ENCODE peak calls at places on chromosomes 7 and 10, in four cellular contexts. L is AG04449, J is NCI-H1694, C is D341Med. K is an unnamed sample.

GRCh38 chr7:101542527-101543241 is 86.4 kb downstream of the MYL10 start:
- DNase-seq in L (no peak), J (peak; percentile 65), C (peak; percentile 78), K (peak; percentile 80)

GRCh38 chr10:46028584-46029570 is 1.5 kb downstream of the NCOA4 start:
- DNase-seq in L (no peak), J (peak; percentile 19), C (peak; percentile 50), K (peak; percentile 59)

GRCh38 chr7:131027287-131027773 is 293.3 kb upstream of the KLF14 start:
- DNase-seq in L (peak; percentile 72), J (peak; percentile 62), C (no peak), K (no peak)

GRCh38 chr10:63671317-63671937 is 150.2 kb downstream of the REEP3 start:
- DNase-seq in L (peak; percentile 42), J (no peak), C (no peak), K (peak; percentile 12)

GRCh38 chr10:132575320-132576201 is 38.0 kb downstream of the INPP5A start:
- DNase-seq in L (peak; percentile 57), J (no peak), C (no peak), K (no peak)

GRCh38 chr10:4267084-4267774 is 482.2 kb upstream of the KLF6 start:
- DNase-seq in L (no peak), J (no peak), C (no peak), K (no peak)

GRCh38 chr7:28858206-28858605 is 99.9 kb downstream of the TRIL start:
- DNase-seq in L (peak; percentile 59), J (no peak), C (no peak), K (no peak)

GRCh38 chr7:158067219-158067930 is 520.2 kb downstream of the PTPRN2 start:
- DNase-seq in L (no peak), J (no peak), C (no peak), K (no peak)

GRCh38 chr10:7590271-7590670 is 76.5 kb downstream of the ITIH5 start:
- DNase-seq in L (no peak), J (no peak), C (no peak), K (no peak)

GRCh38 chr10:22495396-22495795 is 150.1 kb downstream of the SPAG6 start:
- DNase-seq in L (no peak), J (no peak), C (no peak), K (no peak)

GRCh38 chr7:33700001-33700899 is 205.1 kb upstream of the BMPER start:
- DNase-seq in L (no peak), J (no peak), C (no peak), K (no peak)

GRCh38 chr7:82183633-82184032 is 259.9 kb downstream of the CACNA2D1 start:
- DNase-seq in L (no peak), J (no peak), C (no peak), K (no peak)

GRCh38 chr7:26618458-26618857 is 245.9 kb downstream of the SKAP2 start:
- DNase-seq in L (no peak), J (no peak), C (no peak), K (peak; percentile 69)

GRCh38 chr7:4725014-4725951 is 43.2 kb downstream of the FOXK1 start:
- DNase-seq in L (peak; percentile 28), J (no peak), C (no peak), K (no peak)

GRCh38 chr7:114825423-114825951 is 96.4 kb upstream of the MDFIC start:
- DNase-seq in L (no peak), J (no peak), C (no peak), K (peak; percentile 7)

GRCh38 chr10:329361-330099 is 194.3 kb downstream of the ZMYND11 start:
- DNase-seq in L (peak; percentile 79), J (peak; percentile 34), C (no peak), K (no peak)

K was measured in NCI-H82.